ENCODE peak calls at places on chromosomes 7 and 10, in nine cellular contexts. One of them, this sample, is unnamed.

GRCh38 chr10:131778842-131779241 is 122.0 kb upstream of the PPP2R2D start:
- DNase-seq in hepatocyte: no peak
- DNase-seq in AG04450: no peak
- DNase-seq in astrocyte of the spinal cord: no peak
- DNase-seq in mesothelial cell of epicardium: no peak
- DNase-seq in WTC11: no peak
- DNase-seq in glutamatergic neuron: no peak
- DNase-seq in WERI-Rb-1: no peak
- DNase-seq in adrenal gland: no peak
- DNase-seq in this sample: no peak

GRCh38 chr10:49037187-49037586 is 78.1 kb downstream of the VSTM4 start:
- DNase-seq in hepatocyte: no peak
- DNase-seq in AG04450: no peak
- DNase-seq in astrocyte of the spinal cord: peak
- DNase-seq in mesothelial cell of epicardium: no peak
- DNase-seq in WTC11: no peak
- DNase-seq in glutamatergic neuron: no peak
- DNase-seq in WERI-Rb-1: no peak
- DNase-seq in adrenal gland: no peak
- DNase-seq in this sample: no peak

GRCh38 chr7:116585392-116585791 is 60.6 kb downstream of the CAV1 start:
- DNase-seq in hepatocyte: no peak
- DNase-seq in AG04450: no peak
- DNase-seq in astrocyte of the spinal cord: no peak
- DNase-seq in mesothelial cell of epicardium: no peak
- DNase-seq in WTC11: no peak
- DNase-seq in glutamatergic neuron: no peak
- DNase-seq in WERI-Rb-1: no peak
- DNase-seq in adrenal gland: no peak
- DNase-seq in this sample: no peak

GRCh38 chr10:78847486-78847885 is 221.3 kb upstream of the ZMIZ1 start:
- DNase-seq in hepatocyte: no peak
- DNase-seq in AG04450: no peak
- DNase-seq in astrocyte of the spinal cord: no peak
- DNase-seq in mesothelial cell of epicardium: no peak
- DNase-seq in WTC11: no peak
- DNase-seq in glutamatergic neuron: no peak
- DNase-seq in WERI-Rb-1: no peak
- DNase-seq in adrenal gland: no peak
- DNase-seq in this sample: no peak

GRCh38 chr7:88040694-88041093 is 106.6 kb downstream of the ADAM22 start:
- DNase-seq in hepatocyte: no peak
- DNase-seq in AG04450: no peak
- DNase-seq in astrocyte of the spinal cord: peak
- DNase-seq in mesothelial cell of epicardium: no peak
- DNase-seq in WTC11: no peak
- DNase-seq in glutamatergic neuron: no peak
- DNase-seq in WERI-Rb-1: no peak
- DNase-seq in adrenal gland: no peak
- DNase-seq in this sample: no peak

GRCh38 chr10:44102726-44103255 is 282.1 kb downstream of the CXCL12 start:
- DNase-seq in hepatocyte: no peak
- DNase-seq in AG04450: no peak
- DNase-seq in astrocyte of the spinal cord: no peak
- DNase-seq in mesothelial cell of epicardium: no peak
- DNase-seq in WTC11: no peak
- DNase-seq in glutamatergic neuron: no peak
- DNase-seq in WERI-Rb-1: no peak
- DNase-seq in adrenal gland: no peak
- DNase-seq in this sample: no peak

GRCh38 chr7:150378115-150378852 is 846 bp upstream of the ZNF775 start:
- DNase-seq in hepatocyte: peak
- DNase-seq in AG04450: peak
- DNase-seq in astrocyte of the spinal cord: peak
- DNase-seq in mesothelial cell of epicardium: no peak
- DNase-seq in WTC11: peak
- DNase-seq in glutamatergic neuron: peak
- DNase-seq in WERI-Rb-1: peak
- DNase-seq in adrenal gland: peak
- DNase-seq in this sample: peak

GRCh38 chr7:64559206-64559605 is 3.7 kb downstream of the ZNF680 start:
- DNase-seq in hepatocyte: no peak
- DNase-seq in AG04450: no peak
- DNase-seq in astrocyte of the spinal cord: peak
- DNase-seq in mesothelial cell of epicardium: no peak
- DNase-seq in WTC11: no peak
- DNase-seq in glutamatergic neuron: no peak
- DNase-seq in WERI-Rb-1: no peak
- DNase-seq in adrenal gland: peak
- DNase-seq in this sample: no peak

GRCh38 chr7:3082831-3083230 is 39.2 kb upstream of the CARD11 start:
- DNase-seq in hepatocyte: no peak
- DNase-seq in AG04450: no peak
- DNase-seq in astrocyte of the spinal cord: no peak
- DNase-seq in mesothelial cell of epicardium: no peak
- DNase-seq in WTC11: no peak
- DNase-seq in glutamatergic neuron: no peak
- DNase-seq in WERI-Rb-1: no peak
- DNase-seq in adrenal gland: no peak
- DNase-seq in this sample: no peak

DNA sequence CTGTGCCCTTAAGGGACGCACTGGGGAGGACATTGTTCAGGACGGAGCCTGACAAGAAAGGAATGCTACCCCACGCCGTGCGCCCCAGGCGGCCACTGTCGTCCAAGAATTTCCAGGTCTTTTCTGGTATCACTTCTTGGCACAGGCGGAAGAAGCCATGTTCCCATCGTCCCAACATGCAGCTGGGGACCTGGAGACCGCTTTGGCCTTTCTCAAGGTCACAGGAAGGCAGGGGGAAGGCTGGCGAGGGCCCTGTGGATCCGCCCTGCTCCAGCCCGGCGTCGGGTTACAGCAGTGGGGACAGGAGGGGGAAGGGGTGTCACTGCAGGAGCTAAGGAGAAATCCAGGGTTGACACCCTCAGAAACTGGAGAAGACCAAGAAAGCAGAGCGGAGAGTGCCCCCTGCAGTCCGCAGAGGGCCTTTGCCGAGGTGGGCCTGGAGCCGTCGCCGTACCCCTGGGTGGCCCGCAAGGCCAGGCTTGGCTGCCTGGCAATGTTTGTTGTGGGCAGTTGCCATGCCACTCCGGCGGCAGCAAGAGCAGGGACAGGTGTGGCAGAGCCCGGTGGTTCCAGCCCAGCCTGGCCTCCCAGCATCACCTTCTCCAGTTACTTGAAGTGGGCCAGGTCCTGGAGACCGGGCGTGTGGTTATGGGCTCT is 104.1 kb downstream of the LHPP start:
- DNase-seq in hepatocyte: no peak
- DNase-seq in AG04450: no peak
- DNase-seq in astrocyte of the spinal cord: no peak
- DNase-seq in mesothelial cell of epicardium: no peak
- DNase-seq in WTC11: peak
- DNase-seq in glutamatergic neuron: peak
- DNase-seq in WERI-Rb-1: peak
- DNase-seq in adrenal gland: no peak
- DNase-seq in this sample: no peak
- TF ChIP-seq CTCF in hepatocyte: peak
- TF ChIP-seq CTCF in AG04450: peak
- TF ChIP-seq CTCF in astrocyte of the spinal cord: peak
- TF ChIP-seq CTCF in mesothelial cell of epicardium: no peak
- TF ChIP-seq CTCF in WTC11: peak
- TF ChIP-seq CTCF in glutamatergic neuron: peak
- TF ChIP-seq CTCF in WERI-Rb-1: peak
- TF ChIP-seq CTCF in adrenal gland: peak
- TF ChIP-seq CTCF in this sample: no peak

GRCh38 chr7:106063039-106063438 is 49.1 kb downstream of the SYPL1 start:
- DNase-seq in hepatocyte: no peak
- DNase-seq in AG04450: no peak
- DNase-seq in astrocyte of the spinal cord: no peak
- DNase-seq in mesothelial cell of epicardium: no peak
- DNase-seq in WTC11: no peak
- DNase-seq in glutamatergic neuron: no peak
- DNase-seq in WERI-Rb-1: no peak
- DNase-seq in adrenal gland: no peak
- DNase-seq in this sample: no peak

GRCh38 chr7:106062521-106062931 is 49.6 kb downstream of the SYPL1 start:
- DNase-seq in hepatocyte: no peak
- DNase-seq in AG04450: no peak
- DNase-seq in astrocyte of the spinal cord: no peak
- DNase-seq in mesothelial cell of epicardium: no peak
- DNase-seq in WTC11: no peak
- DNase-seq in glutamatergic neuron: no peak
- DNase-seq in WERI-Rb-1: no peak
- DNase-seq in adrenal gland: no peak
- DNase-seq in this sample: no peak

GRCh38 chr7:106060394-106060920 is 51.7 kb downstream of the SYPL1 start:
- DNase-seq in hepatocyte: no peak
- DNase-seq in AG04450: no peak
- DNase-seq in astrocyte of the spinal cord: no peak
- DNase-seq in mesothelial cell of epicardium: no peak
- DNase-seq in WTC11: no peak
- DNase-seq in glutamatergic neuron: no peak
- DNase-seq in WERI-Rb-1: no peak
- DNase-seq in adrenal gland: no peak
- DNase-seq in this sample: no peak

GRCh38 chr7:106062006-106062405 is 50.1 kb downstream of the SYPL1 start:
- DNase-seq in hepatocyte: no peak
- DNase-seq in AG04450: no peak
- DNase-seq in astrocyte of the spinal cord: no peak
- DNase-seq in mesothelial cell of epicardium: no peak
- DNase-seq in WTC11: no peak
- DNase-seq in glutamatergic neuron: no peak
- DNase-seq in WERI-Rb-1: no peak
- DNase-seq in adrenal gland: no peak
- DNase-seq in this sample: no peak

GRCh38 chr7:106061301-106061979 is 50.7 kb downstream of the SYPL1 start:
- DNase-seq in hepatocyte: no peak
- DNase-seq in AG04450: no peak
- DNase-seq in astrocyte of the spinal cord: no peak
- DNase-seq in mesothelial cell of epicardium: no peak
- DNase-seq in WTC11: no peak
- DNase-seq in glutamatergic neuron: no peak
- DNase-seq in WERI-Rb-1: no peak
- DNase-seq in adrenal gland: no peak
- DNase-seq in this sample: no peak
- TF ChIP-seq CTCF in hepatocyte: no peak
- TF ChIP-seq CTCF in AG04450: no peak
- TF ChIP-seq CTCF in astrocyte of the spinal cord: no peak
- TF ChIP-seq CTCF in mesothelial cell of epicardium: no peak
- TF ChIP-seq CTCF in WTC11: no peak
- TF ChIP-seq CTCF in glutamatergic neuron: no peak
- TF ChIP-seq CTCF in WERI-Rb-1: no peak
- TF ChIP-seq CTCF in adrenal gland: no peak
- TF ChIP-seq CTCF in this sample: no peak

GRCh38 chr10:73772280-73773151 is 9.3 kb upstream of the CHCHD1 start:
- DNase-seq in hepatocyte: peak
- DNase-seq in AG04450: peak
- DNase-seq in astrocyte of the spinal cord: peak
- DNase-seq in mesothelial cell of epicardium: peak
- DNase-seq in WTC11: peak
- DNase-seq in glutamatergic neuron: peak
- DNase-seq in WERI-Rb-1: peak
- DNase-seq in adrenal gland: peak
- DNase-seq in this sample: peak
- TF ChIP-seq CTCF in hepatocyte: no peak
- TF ChIP-seq CTCF in AG04450: no peak
- TF ChIP-seq CTCF in astrocyte of the spinal cord: peak
- TF ChIP-seq CTCF in mesothelial cell of epicardium: no peak
- TF ChIP-seq CTCF in WTC11: no peak
- TF ChIP-seq CTCF in glutamatergic neuron: no peak
- TF ChIP-seq CTCF in WERI-Rb-1: peak
- TF ChIP-seq CTCF in adrenal gland: no peak
- TF ChIP-seq CTCF in this sample: no peak

DNA sequence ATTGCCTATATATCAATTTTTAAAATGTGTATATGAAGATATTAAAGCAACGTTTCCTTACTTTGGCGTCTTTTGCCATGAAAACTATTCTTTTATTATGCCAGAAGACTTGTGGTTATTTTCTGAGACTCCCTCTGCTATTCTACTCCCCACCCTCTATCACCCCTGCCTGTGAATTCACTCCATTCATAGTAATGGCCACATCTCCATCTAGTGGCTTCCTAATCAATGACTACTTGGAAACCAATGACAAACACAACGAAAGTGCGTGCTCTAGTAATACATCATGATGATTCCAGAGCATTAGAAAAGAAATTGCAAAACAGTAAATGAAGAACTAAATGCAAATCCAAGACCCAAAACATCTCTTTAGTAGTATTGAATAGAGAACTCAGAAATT is 186.7 kb upstream of the HGF start:
- DNase-seq in hepatocyte: peak
- DNase-seq in AG04450: peak
- DNase-seq in astrocyte of the spinal cord: peak
- DNase-seq in mesothelial cell of epicardium: no peak
- DNase-seq in WTC11: no peak
- DNase-seq in glutamatergic neuron: no peak
- DNase-seq in WERI-Rb-1: peak
- DNase-seq in adrenal gland: no peak
- DNase-seq in this sample: no peak
- TF ChIP-seq CTCF in hepatocyte: peak
- TF ChIP-seq CTCF in AG04450: peak
- TF ChIP-seq CTCF in astrocyte of the spinal cord: peak
- TF ChIP-seq CTCF in mesothelial cell of epicardium: no peak
- TF ChIP-seq CTCF in WTC11: peak
- TF ChIP-seq CTCF in glutamatergic neuron: peak
- TF ChIP-seq CTCF in WERI-Rb-1: peak
- TF ChIP-seq CTCF in adrenal gland: peak
- TF ChIP-seq CTCF in this sample: no peak

DNA sequence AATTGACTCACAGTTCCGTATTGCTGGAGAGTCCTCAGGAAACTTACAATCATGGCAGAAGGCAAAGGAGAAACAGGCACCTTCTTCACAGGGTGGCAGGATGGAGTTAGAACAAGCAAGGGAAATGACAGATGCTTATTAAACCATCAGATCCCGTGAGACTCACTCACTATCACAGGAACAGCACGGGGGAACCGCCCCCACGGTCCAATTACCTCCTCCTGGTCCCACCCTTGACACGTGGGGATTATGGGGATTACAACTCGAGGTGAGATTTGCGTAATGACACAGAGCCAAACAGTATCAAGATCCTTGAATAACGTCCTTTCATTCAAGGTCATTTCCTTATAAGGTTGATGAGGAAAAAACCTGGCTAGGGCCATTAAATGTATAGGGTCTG is 176.6 kb downstream of the TPK1 start:
- DNase-seq in hepatocyte: no peak
- DNase-seq in AG04450: no peak
- DNase-seq in astrocyte of the spinal cord: no peak
- DNase-seq in mesothelial cell of epicardium: no peak
- DNase-seq in WTC11: no peak
- DNase-seq in glutamatergic neuron: no peak
- DNase-seq in WERI-Rb-1: peak
- DNase-seq in adrenal gland: no peak
- DNase-seq in this sample: no peak
- TF ChIP-seq CTCF in hepatocyte: no peak
- TF ChIP-seq CTCF in AG04450: no peak
- TF ChIP-seq CTCF in astrocyte of the spinal cord: no peak
- TF ChIP-seq CTCF in mesothelial cell of epicardium: no peak
- TF ChIP-seq CTCF in WTC11: no peak
- TF ChIP-seq CTCF in glutamatergic neuron: no peak
- TF ChIP-seq CTCF in WERI-Rb-1: no peak
- TF ChIP-seq CTCF in adrenal gland: no peak
- TF ChIP-seq CTCF in this sample: no peak

GRCh38 chr7:47852330-47853245 is 95.7 kb downstream of the PKD1L1 start:
- DNase-seq in hepatocyte: no peak
- DNase-seq in AG04450: no peak
- DNase-seq in astrocyte of the spinal cord: no peak
- DNase-seq in mesothelial cell of epicardium: no peak
- DNase-seq in WTC11: peak
- DNase-seq in glutamatergic neuron: no peak
- DNase-seq in WERI-Rb-1: peak
- DNase-seq in adrenal gland: no peak
- DNase-seq in this sample: no peak
- TF ChIP-seq CTCF in hepatocyte: no peak
- TF ChIP-seq CTCF in AG04450: peak
- TF ChIP-seq CTCF in astrocyte of the spinal cord: peak
- TF ChIP-seq CTCF in mesothelial cell of epicardium: no peak
- TF ChIP-seq CTCF in WTC11: no peak
- TF ChIP-seq CTCF in glutamatergic neuron: no peak
- TF ChIP-seq CTCF in WERI-Rb-1: peak
- TF ChIP-seq CTCF in adrenal gland: no peak
- TF ChIP-seq CTCF in this sample: no peak

This sample was measured in natural killer cell.